ENCODE peak calls at places on chromosomes 2 and 18, in four cellular contexts. One of them, this sample, is unnamed.

GRCh38 chr2:105822186-105822585 is 77.5 kb downstream of the NCK2 start:
- DNase-seq in CD8-positive, alpha-beta T cell: no peak
- DNase-seq in fibroblast of lung: no peak
- DNase-seq in pancreas: no peak
- DNase-seq in this sample: no peak

GRCh38 chr2:39787123-39787522 is 8.1 kb upstream of the THUMPD2 start:
- DNase-seq in CD8-positive, alpha-beta T cell: no peak
- DNase-seq in pancreas: no peak
- DNase-seq in fibroblast of lung: no peak
- DNase-seq in this sample: no peak

GRCh38 chr18:9695605-9696004 is 12.5 kb upstream of the RAB31 start:
- DNase-seq in fibroblast of lung: no peak
- DNase-seq in pancreas: no peak
- DNase-seq in CD8-positive, alpha-beta T cell: no peak
- DNase-seq in this sample: no peak

GRCh38 chr18:71808576-71808975 is 735.6 kb downstream of the CBLN2 start:
- DNase-seq in pancreas: no peak
- DNase-seq in CD8-positive, alpha-beta T cell: no peak
- DNase-seq in fibroblast of lung: no peak
- DNase-seq in this sample: no peak

GRCh38 chr18:30889582-30890301 is 152.8 kb downstream of the DSC3 start:
- DNase-seq in fibroblast of lung: peak; percentile 23
- DNase-seq in CD8-positive, alpha-beta T cell: no peak
- DNase-seq in pancreas: no peak
- DNase-seq in this sample: no peak

GRCh38 chr18:79251021-79251420 is 144.7 kb upstream of the NFATC1 start:
- DNase-seq in fibroblast of lung: peak; percentile 12
- DNase-seq in CD8-positive, alpha-beta T cell: no peak
- DNase-seq in pancreas: no peak
- DNase-seq in this sample: no peak

GRCh38 chr2:19667085-19667484 is 234.7 kb downstream of the TTC32 start:
- DNase-seq in CD8-positive, alpha-beta T cell: no peak
- DNase-seq in fibroblast of lung: peak; percentile 50
- DNase-seq in pancreas: no peak
- DNase-seq in this sample: no peak

GRCh38 chr18:6578686-6579085 is 150.8 kb upstream of the ARHGAP28 start:
- DNase-seq in fibroblast of lung: no peak
- DNase-seq in pancreas: no peak
- DNase-seq in CD8-positive, alpha-beta T cell: no peak
- DNase-seq in this sample: no peak

GRCh38 chr2:86105252-86105968 is at the start of gene POLR1A:
- DNase-seq in pancreas: peak; percentile 92
- DNase-seq in CD8-positive, alpha-beta T cell: peak; percentile 83
- DNase-seq in fibroblast of lung: peak; percentile 94
- DNase-seq in this sample: peak; percentile 89

GRCh38 chr2:86274918-86275275 is 62.5 kb downstream of the REEP1 start:
- DNase-seq in CD8-positive, alpha-beta T cell: no peak
- DNase-seq in fibroblast of lung: no peak
- DNase-seq in pancreas: peak; percentile 84
- DNase-seq in this sample: peak; percentile 15

GRCh38 chr2:206981089-206981674 is 41.9 kb downstream of the CPO start:
- DNase-seq in fibroblast of lung: no peak
- DNase-seq in pancreas: no peak
- DNase-seq in CD8-positive, alpha-beta T cell: no peak
- DNase-seq in this sample: no peak

GRCh38 chr2:165197346-165197745 is 6.5 kb downstream of the SCN3A start:
- DNase-seq in fibroblast of lung: no peak
- DNase-seq in pancreas: no peak
- DNase-seq in CD8-positive, alpha-beta T cell: no peak
- DNase-seq in this sample: no peak

GRCh38 chr2:161974417-161974816 is 99.6 kb downstream of the DPP4 start:
- DNase-seq in CD8-positive, alpha-beta T cell: no peak
- DNase-seq in pancreas: no peak
- DNase-seq in fibroblast of lung: no peak
- DNase-seq in this sample: no peak

GRCh38 chr2:60530660-60531276 is 22.7 kb downstream of the BCL11A start:
- DNase-seq in CD8-positive, alpha-beta T cell: no peak
- DNase-seq in pancreas: peak; percentile 92
- DNase-seq in fibroblast of lung: peak; percentile 67
- DNase-seq in this sample: no peak

GRCh38 chr2:144592500-144593256 is 72.8 kb upstream of the ZEB2 start:
- DNase-seq in pancreas: no peak
- DNase-seq in fibroblast of lung: no peak
- DNase-seq in CD8-positive, alpha-beta T cell: no peak
- DNase-seq in this sample: no peak

GRCh38 chr2:65486282-65486681 is 53.9 kb upstream of the SPRED2 start:
- DNase-seq in fibroblast of lung: no peak
- DNase-seq in CD8-positive, alpha-beta T cell: no peak
- DNase-seq in pancreas: no peak
- DNase-seq in this sample: no peak
- H3K9me3 ChIP-seq in fibroblast of lung: no peaks in the 10 kb centered on the region
- H3K9me3 ChIP-seq in CD8-positive, alpha-beta T cell: peaks cover 6% of the 10 kb centered on the region
- H3K9me3 ChIP-seq in pancreas: no peaks in the 10 kb centered on the region
- H3K9me3 ChIP-seq in this sample: no peaks in the 10 kb centered on the region

GRCh38 chr2:134715932-134716643 is 2.7 kb downstream of the TMEM163 start:
- DNase-seq in pancreas: no peak
- DNase-seq in fibroblast of lung: no peak
- DNase-seq in CD8-positive, alpha-beta T cell: no peak
- DNase-seq in this sample: no peak
- H3K4me3 ChIP-seq in pancreas: no peak overlapping the region
- H3K4me3 ChIP-seq in fibroblast of lung: no peak overlapping the region
- H3K4me3 ChIP-seq in CD8-positive, alpha-beta T cell: no peak overlapping the region
- H3K4me3 ChIP-seq in this sample: no peak overlapping the region

DNA sequence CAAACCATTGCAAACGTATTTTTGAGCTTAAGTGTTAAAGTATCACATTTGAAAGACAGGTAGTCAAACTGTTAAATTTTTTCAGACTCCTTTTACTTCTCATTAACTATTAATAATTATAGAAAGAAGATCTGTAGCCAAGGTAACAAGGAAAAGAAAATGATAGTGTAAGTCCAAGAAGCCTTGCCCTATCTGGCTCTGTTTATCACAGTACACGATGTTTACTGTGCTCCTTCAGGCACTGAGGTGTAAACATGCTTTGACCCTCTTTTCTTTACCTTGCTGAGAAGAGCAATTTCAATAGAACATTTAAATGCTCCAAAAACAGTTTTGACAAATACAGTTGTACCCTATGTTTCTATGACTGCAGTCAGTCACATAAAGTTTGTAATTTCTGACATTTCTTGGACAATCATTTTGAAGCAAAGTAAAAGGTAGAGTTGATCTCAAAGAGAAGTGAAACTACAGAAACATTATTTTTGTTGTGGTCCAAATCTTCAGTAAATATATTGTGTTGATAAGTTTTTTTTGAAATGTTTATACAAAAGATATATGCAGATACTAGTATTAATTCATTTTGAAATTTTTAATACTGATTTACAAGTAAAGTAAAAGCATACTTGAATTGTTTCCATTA is 152.6 kb upstream of the KYNU start:
- DNase-seq in CD8-positive, alpha-beta T cell: no peak
- DNase-seq in fibroblast of lung: no peak
- DNase-seq in pancreas: no peak
- DNase-seq in this sample: no peak
- H3K36me3 ChIP-seq in CD8-positive, alpha-beta T cell: no peaks in the 10 kb centered on the region
- H3K36me3 ChIP-seq in fibroblast of lung: no peaks in the 10 kb centered on the region
- H3K36me3 ChIP-seq in pancreas: no peaks in the 10 kb centered on the region
- H3K36me3 ChIP-seq in this sample: no peaks in the 10 kb centered on the region

GRCh38 chr18:26549103-26549485 is 741 bp upstream of the KCTD1 start:
- DNase-seq in pancreas: no peak
- DNase-seq in CD8-positive, alpha-beta T cell: no peak
- DNase-seq in fibroblast of lung: peak; percentile 65
- DNase-seq in this sample: peak; percentile 39
- H3K9me3 ChIP-seq in pancreas: no peaks in the 10 kb centered on the region
- H3K9me3 ChIP-seq in CD8-positive, alpha-beta T cell: no peaks in the 10 kb centered on the region
- H3K9me3 ChIP-seq in fibroblast of lung: no peaks in the 10 kb centered on the region
- H3K9me3 ChIP-seq in this sample: no peaks in the 10 kb centered on the region

DNA sequence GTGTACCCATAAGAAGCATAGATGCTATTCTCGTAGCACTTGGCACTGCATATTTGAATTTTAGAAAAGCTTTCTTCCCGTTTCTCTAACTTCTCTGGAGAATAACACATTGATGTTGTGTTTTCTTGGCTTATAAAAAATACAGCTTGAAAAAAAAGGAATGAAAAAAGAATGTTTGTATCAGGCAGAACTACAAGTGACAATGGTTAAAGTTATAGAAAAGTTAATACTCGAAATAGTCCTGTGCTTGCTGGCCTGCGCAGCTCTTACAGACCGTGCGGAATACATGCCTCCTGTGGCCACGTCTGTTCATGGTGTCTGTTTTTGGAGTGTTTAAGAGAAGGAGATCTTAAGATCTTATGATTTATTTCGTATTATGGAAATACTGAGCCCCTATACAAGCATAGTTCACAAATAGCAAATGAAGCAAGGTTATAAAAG is 808 bp downstream of the DUSP19 start:
- DNase-seq in CD8-positive, alpha-beta T cell: no peak
- DNase-seq in fibroblast of lung: peak; percentile 8
- DNase-seq in pancreas: no peak
- DNase-seq in this sample: no peak
- H3K4me3 ChIP-seq in CD8-positive, alpha-beta T cell: peak overlapping the region; percentile 74
- H3K4me3 ChIP-seq in fibroblast of lung: peak overlapping the region; percentile 63
- H3K4me3 ChIP-seq in pancreas: peak overlapping the region; percentile 42
- H3K4me3 ChIP-seq in this sample: peak overlapping the region; percentile 63

GRCh38 chr2:190964170-190964795 is 49.7 kb downstream of the STAT1 start:
- DNase-seq in CD8-positive, alpha-beta T cell: no peak
- DNase-seq in pancreas: no peak
- DNase-seq in fibroblast of lung: no peak
- DNase-seq in this sample: no peak

GRCh38 chr2:190965580-190966222 is 48.3 kb downstream of the STAT1 start:
- DNase-seq in fibroblast of lung: no peak
- DNase-seq in CD8-positive, alpha-beta T cell: no peak
- DNase-seq in pancreas: no peak
- DNase-seq in this sample: no peak

GRCh38 chr2:190959911-190960788 is 53.8 kb downstream of the STAT1 start:
- DNase-seq in pancreas: no peak
- DNase-seq in CD8-positive, alpha-beta T cell: no peak
- DNase-seq in fibroblast of lung: no peak
- DNase-seq in this sample: no peak

GRCh38 chr2:190963088-190963487 is 50.9 kb downstream of the STAT1 start:
- DNase-seq in fibroblast of lung: no peak
- DNase-seq in CD8-positive, alpha-beta T cell: no peak
- DNase-seq in pancreas: no peak
- DNase-seq in this sample: no peak

DNA sequence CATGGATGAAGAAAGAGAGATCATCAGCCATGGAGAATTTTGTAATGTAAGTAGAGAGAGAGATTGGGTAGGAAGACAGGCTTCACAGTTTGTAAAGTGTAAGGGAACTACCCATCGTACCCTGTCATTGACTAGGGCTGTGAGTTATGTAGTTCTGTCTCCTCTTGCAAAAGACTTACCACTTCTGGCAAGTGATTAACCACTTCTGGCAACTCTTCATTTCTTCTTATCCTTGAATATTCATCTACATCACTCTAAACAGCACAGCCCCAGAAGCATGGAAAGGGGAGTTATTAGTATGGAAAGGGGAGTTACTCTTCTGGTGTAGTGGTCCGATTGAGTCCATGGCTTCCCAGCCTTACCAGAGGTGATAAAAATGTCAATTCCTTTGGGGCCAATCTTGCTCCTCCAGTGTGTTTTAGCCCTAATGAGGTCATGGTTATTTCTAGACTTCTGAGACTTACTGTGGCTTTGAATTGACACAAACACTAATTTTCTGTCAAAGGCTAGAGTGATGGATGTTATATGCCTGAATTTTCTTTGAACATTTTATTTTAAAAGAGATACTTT is 52.0 kb downstream of the STAT1 start:
- DNase-seq in CD8-positive, alpha-beta T cell: no peak
- DNase-seq in pancreas: no peak
- DNase-seq in fibroblast of lung: peak; percentile 68
- DNase-seq in this sample: no peak
- H3K36me3 ChIP-seq in CD8-positive, alpha-beta T cell: peaks cover 11% of the 10 kb centered on the region
- H3K36me3 ChIP-seq in pancreas: peaks cover 6% of the 10 kb centered on the region
- H3K36me3 ChIP-seq in fibroblast of lung: peaks cover 2% of the 10 kb centered on the region
- H3K36me3 ChIP-seq in this sample: peaks cover 60% of the 10 kb centered on the region

GRCh38 chr2:223599646-223600009 is 2.5 kb downstream of the SCG2 start:
- DNase-seq in pancreas: no peak
- DNase-seq in fibroblast of lung: peak; percentile 59
- DNase-seq in CD8-positive, alpha-beta T cell: no peak
- DNase-seq in this sample: no peak
- H3K9me3 ChIP-seq in pancreas: no peaks in the 10 kb centered on the region
- H3K9me3 ChIP-seq in fibroblast of lung: no peaks in the 10 kb centered on the region
- H3K9me3 ChIP-seq in CD8-positive, alpha-beta T cell: no peaks in the 10 kb centered on the region
- H3K9me3 ChIP-seq in this sample: no peaks in the 10 kb centered on the region

GRCh38 chr2:237921967-237922492 is 44.8 kb upstream of the UBE2F start:
- DNase-seq in pancreas: no peak
- DNase-seq in fibroblast of lung: no peak
- DNase-seq in CD8-positive, alpha-beta T cell: no peak
- DNase-seq in this sample: no peak

GRCh38 chr2:237924164-237924534 is 42.7 kb upstream of the UBE2F start:
- DNase-seq in pancreas: no peak
- DNase-seq in CD8-positive, alpha-beta T cell: no peak
- DNase-seq in fibroblast of lung: no peak
- DNase-seq in this sample: no peak

GRCh38 chr2:237920673-237921072 is 46.1 kb upstream of the UBE2F start:
- DNase-seq in fibroblast of lung: no peak
- DNase-seq in CD8-positive, alpha-beta T cell: no peak
- DNase-seq in pancreas: no peak
- DNase-seq in this sample: no peak

GRCh38 chr2:237922641-237923361 is 44.0 kb upstream of the UBE2F start:
- DNase-seq in CD8-positive, alpha-beta T cell: no peak
- DNase-seq in fibroblast of lung: no peak
- DNase-seq in pancreas: peak; percentile 58
- DNase-seq in this sample: peak; percentile 60

DNA sequence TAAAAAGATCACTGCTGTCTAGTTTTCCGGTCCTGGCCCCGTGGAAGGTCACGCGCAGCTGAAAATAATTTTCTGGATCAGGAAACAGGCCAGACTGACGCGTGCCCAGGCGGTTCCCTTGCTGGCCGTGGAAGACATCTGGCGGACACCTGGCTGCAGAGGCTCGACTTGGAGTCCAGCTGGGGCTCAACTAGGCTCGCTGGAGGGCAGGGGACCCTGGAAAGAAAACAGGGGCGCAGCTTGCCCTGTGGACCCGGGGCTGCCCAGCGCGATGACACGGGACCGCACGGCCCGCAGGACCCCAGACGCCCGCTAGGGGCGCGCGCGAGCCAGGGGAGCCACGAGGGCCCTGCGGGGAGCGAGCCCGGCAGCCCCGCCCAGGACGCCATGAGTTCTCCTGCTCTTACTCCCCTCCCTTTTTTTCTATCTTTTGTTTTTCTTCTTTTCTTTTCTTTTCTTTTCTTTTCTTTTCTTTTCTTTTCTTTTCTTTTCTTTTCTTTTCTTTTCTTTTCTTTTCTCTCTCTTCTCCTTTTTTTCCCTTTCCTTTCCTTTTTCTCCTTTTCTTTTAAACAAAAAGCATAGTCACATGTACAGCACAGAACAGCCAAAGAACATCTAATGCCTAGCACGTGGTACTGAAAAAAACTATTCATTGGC is 43.2 kb upstream of the UBE2F start:
- DNase-seq in fibroblast of lung: peak; percentile 36
- DNase-seq in CD8-positive, alpha-beta T cell: peak; percentile 75
- DNase-seq in pancreas: peak; percentile 73
- DNase-seq in this sample: peak; percentile 76
- H3K4me3 ChIP-seq in fibroblast of lung: no peak overlapping the region
- H3K4me3 ChIP-seq in CD8-positive, alpha-beta T cell: peak overlapping the region; percentile 46
- H3K4me3 ChIP-seq in pancreas: no peak overlapping the region
- H3K4me3 ChIP-seq in this sample: peak overlapping the region; percentile 24

GRCh38 chr2:215416656-215417055 is 19.2 kb downstream of the FN1 start:
- DNase-seq in CD8-positive, alpha-beta T cell: no peak
- DNase-seq in fibroblast of lung: no peak
- DNase-seq in pancreas: no peak
- DNase-seq in this sample: no peak
- H3K36me3 ChIP-seq in CD8-positive, alpha-beta T cell: no peaks in the 10 kb centered on the region
- H3K36me3 ChIP-seq in fibroblast of lung: peaks cover 25% of the 10 kb centered on the region
- H3K36me3 ChIP-seq in pancreas: no peaks in the 10 kb centered on the region
- H3K36me3 ChIP-seq in this sample: peaks cover 74% of the 10 kb centered on the region

GRCh38 chr2:83587309-83587708 is 871.8 kb downstream of the SUCLG1 start:
- DNase-seq in CD8-positive, alpha-beta T cell: no peak
- DNase-seq in pancreas: no peak
- DNase-seq in fibroblast of lung: no peak
- DNase-seq in this sample: no peak
- H3K9me3 ChIP-seq in CD8-positive, alpha-beta T cell: no peaks in the 10 kb centered on the region
- H3K9me3 ChIP-seq in pancreas: no peaks in the 10 kb centered on the region
- H3K9me3 ChIP-seq in fibroblast of lung: no peaks in the 10 kb centered on the region
- H3K9me3 ChIP-seq in this sample: no peaks in the 10 kb centered on the region

This sample was measured in MG63.